ENCODE peak calls at places on chromosomes 5 and 9, in ten cellular contexts. N is AG20443; J is stomach; P is activated CD4-positive, alpha-beta T cell treated with anti-CD3 and anti-CD28 coated beads, Interleukin-2, amount 50 U/mL, for 1 hour; A is Peyer's patch; Z is stimulated activated CD8-positive, alpha-beta memory T cell treated with anti-CD3 and anti-CD28 coated beads, Interleukin-4, amount 100 ng/mL, for 4 hours; X is A549; S is sigmoid colon; D is AG04449; F is activated CD8-positive, alpha-beta memory T cell treated with anti-CD3 and anti-CD28 coated beads, Interleukin-2, amount 10 ng/mL, durations not matched to agents 7 days and 5 days. L is an unnamed sample.

GRCh38 chr5:135735831-135736230 is 98.6 kb upstream of the SLC25A48 start:
- DNase-seq in N (no peak), J (no peak), P (no peak), A (no peak), Z (no peak), X (no peak), S (no peak), D (no peak), F (peak), L (no peak)

GRCh38 chr9:37031081-37031480 is 3.0 kb downstream of the PAX5 start:
- DNase-seq in N (no peak), J (no peak), P (no peak), A (no peak), Z (no peak), X (no peak), S (no peak), D (no peak), F (no peak), L (no peak)

GRCh38 chr5:62477801-62478200 is 65.2 kb downstream of the IPO11 start:
- DNase-seq in N (peak), J (no peak), P (no peak), A (no peak), Z (no peak), X (no peak), S (no peak), D (no peak), F (no peak), L (no peak)

GRCh38 chr9:132575005-132575609 is 7.3 kb upstream of the BARHL1 start:
- DNase-seq in N (peak), J (peak), P (peak), A (peak), Z (no peak), X (peak), S (peak), D (peak), F (peak), L (peak)

GRCh38 chr9:72924116-72924790 is 28.6 kb downstream of the ALDH1A1 start:
- DNase-seq in N (no peak), J (no peak), P (no peak), A (no peak), Z (no peak), X (no peak), S (no peak), D (no peak), F (no peak), L (no peak)

GRCh38 chr5:32581010-32581785 is 4.2 kb upstream of the SUB1 start:
- DNase-seq in N (no peak), J (no peak), P (no peak), A (no peak), Z (no peak), X (no peak), S (no peak), D (no peak), F (peak), L (no peak)

GRCh38 chr9:117825609-117826347 is 121.6 kb downstream of the TLR4 start:
- DNase-seq in N (no peak), J (no peak), P (peak), A (no peak), Z (peak), X (no peak), S (no peak), D (no peak), F (peak), L (peak)

GRCh38 chr9:98342819-98343208 is 87.4 kb upstream of the TBC1D2 start:
- DNase-seq in N (no peak), J (no peak), P (no peak), A (no peak), Z (no peak), X (no peak), S (no peak), D (no peak), F (no peak), L (no peak)

L was measured in activated gamma-delta T cell treated with Interleukin-2 at 50 U/mL for 16 hours.